ENCODE peak calls at places on chromosomes 7 and 10, in four cellular contexts. One of them, this sample, is unnamed.

GRCh38 chr10:42864575-42864974 is 82.0 kb downstream of the BMS1 start:
- DNase-seq in K562: no peak
- DNase-seq in GM12878: no peak
- DNase-seq in H1: no peak
- DNase-seq in this sample: peak; percentile 41

GRCh38 chr7:157750291-157750690 is 413.5 kb downstream of the DNAJB6 start:
- DNase-seq in K562: no peak
- DNase-seq in GM12878: no peak
- DNase-seq in H1: no peak
- DNase-seq in this sample: no peak

GRCh38 chr7:2362385-2363088 is 7.9 kb downstream of the EIF3B start:
- DNase-seq in GM12878: no peak
- DNase-seq in H1: no peak
- DNase-seq in K562: peak; percentile 8
- DNase-seq in this sample: no peak

GRCh38 chr7:39228946-39229345 is 251.2 kb downstream of the POU6F2 start:
- DNase-seq in GM12878: no peak
- DNase-seq in K562: no peak
- DNase-seq in H1: no peak
- DNase-seq in this sample: no peak

GRCh38 chr10:73414230-73414981 is 548 bp upstream of the ANXA7 start:
- DNase-seq in K562: no peak
- DNase-seq in GM12878: no peak
- DNase-seq in H1: no peak
- DNase-seq in this sample: no peak

GRCh38 chr7:24825931-24826661 is 68.8 kb upstream of the GSDME start:
- DNase-seq in K562: peak; percentile 53
- DNase-seq in GM12878: no peak
- DNase-seq in H1: no peak
- DNase-seq in this sample: no peak

GRCh38 chr10:115624448-115624847 is 531.3 kb downstream of the ATRNL1 start:
- DNase-seq in H1: no peak
- DNase-seq in K562: no peak
- DNase-seq in GM12878: no peak
- DNase-seq in this sample: no peak

GRCh38 chr7:130627775-130628174 is 40.8 kb downstream of the COPG2 start:
- DNase-seq in H1: no peak
- DNase-seq in GM12878: no peak
- DNase-seq in K562: no peak
- DNase-seq in this sample: no peak

GRCh38 chr10:75165684-75166622 is 44.6 kb upstream of the VDAC2 start:
- DNase-seq in GM12878: peak; percentile 62
- DNase-seq in H1: no peak
- DNase-seq in K562: no peak
- DNase-seq in this sample: peak; percentile 23

GRCh38 chr10:119680050-119680449 is 28.9 kb downstream of the BAG3 start:
- DNase-seq in GM12878: no peak
- DNase-seq in H1: no peak
- DNase-seq in K562: no peak
- DNase-seq in this sample: no peak

GRCh38 chr10:78891741-78892140 is 177.0 kb upstream of the ZMIZ1 start:
- DNase-seq in GM12878: no peak
- DNase-seq in K562: no peak
- DNase-seq in H1: peak; percentile 8
- DNase-seq in this sample: no peak

GRCh38 chr10:29627201-29628105 is 7.3 kb downstream of the SVIL start:
- DNase-seq in K562: no peak
- DNase-seq in GM12878: no peak
- DNase-seq in H1: no peak
- DNase-seq in this sample: no peak

GRCh38 chr7:999921-1000593 is 17.1 kb downstream of the CYP2W1 start:
- DNase-seq in GM12878: peak; percentile 32
- DNase-seq in K562: no peak
- DNase-seq in H1: no peak
- DNase-seq in this sample: no peak

DNA sequence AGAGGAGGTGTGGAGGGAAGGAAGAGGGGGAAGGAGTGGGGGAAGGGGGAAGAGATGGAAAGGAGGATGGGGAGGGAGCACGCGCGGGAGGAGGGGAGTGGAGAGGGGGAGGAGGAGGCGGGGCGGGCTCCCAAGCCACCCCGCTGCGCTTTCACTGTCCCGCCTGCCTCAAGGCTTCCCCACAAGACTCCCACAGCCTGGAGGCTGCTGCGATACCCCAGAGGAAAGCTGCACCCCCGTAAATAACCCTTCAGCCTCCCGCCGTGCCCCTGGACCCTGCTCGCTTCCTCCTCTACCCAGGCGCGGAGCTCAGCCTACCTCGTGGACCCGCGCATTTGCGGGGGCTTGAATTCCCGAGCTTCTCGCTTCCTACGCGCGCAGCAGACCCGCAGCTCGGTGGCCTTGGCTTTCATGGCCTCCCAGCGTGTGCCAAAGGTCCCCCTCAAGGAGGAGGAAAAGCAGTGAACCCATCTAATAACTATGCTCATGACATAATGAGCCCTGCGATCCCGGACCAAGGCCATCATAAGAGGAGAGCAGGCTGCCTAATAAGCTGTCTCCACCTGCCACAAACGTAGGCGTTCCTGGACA is at the start of gene C10orf67:
- DNase-seq in H1: peak; percentile 70
- DNase-seq in K562: no peak
- DNase-seq in GM12878: no peak
- DNase-seq in this sample: peak; percentile 79
- TF ChIP-seq NRF1 in H1: no peak
- TF ChIP-seq NRF1 in K562: no peak
- TF ChIP-seq NRF1 in GM12878: no peak
- TF ChIP-seq NRF1 in this sample: no peak

GRCh38 chr7:134903073-134903790 is 83.1 kb upstream of the AGBL3 start:
- DNase-seq in K562: no peak
- DNase-seq in H1: no peak
- DNase-seq in GM12878: no peak
- DNase-seq in this sample: no peak
- TF ChIP-seq NRF1 in K562: no peak
- TF ChIP-seq NRF1 in H1: no peak
- TF ChIP-seq NRF1 in GM12878: no peak
- TF ChIP-seq NRF1 in this sample: no peak

DNA sequence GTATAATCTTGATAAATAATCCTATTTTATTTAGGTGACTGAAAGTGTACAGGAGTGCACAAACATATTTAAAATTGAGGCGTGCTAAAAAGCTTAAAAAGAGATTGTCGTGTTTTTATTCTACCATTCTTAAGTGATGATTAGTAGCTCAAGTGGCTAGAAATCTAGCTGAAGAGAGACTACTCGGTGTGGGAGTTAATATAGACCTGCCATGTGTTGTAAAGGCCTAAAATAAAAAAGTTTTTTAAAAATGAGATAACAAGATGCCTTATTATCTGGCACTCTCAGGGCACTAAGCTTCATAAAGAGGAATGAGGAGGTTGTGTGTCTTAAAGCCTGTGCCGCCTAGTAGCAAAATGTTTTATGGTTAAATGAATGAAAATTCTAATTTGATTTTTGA is 1.7 kb downstream of the CAPZA2 start:
- DNase-seq in K562: no peak
- DNase-seq in H1: no peak
- DNase-seq in GM12878: no peak
- DNase-seq in this sample: no peak
- TF ChIP-seq NRF1 in K562: no peak
- TF ChIP-seq NRF1 in H1: no peak
- TF ChIP-seq NRF1 in GM12878: no peak
- TF ChIP-seq NRF1 in this sample: no peak

GRCh38 chr10:91682912-91683311 is 50.0 kb upstream of the PPP1R3C start:
- DNase-seq in H1: no peak
- DNase-seq in K562: no peak
- DNase-seq in GM12878: no peak
- DNase-seq in this sample: no peak

GRCh38 chr10:91684841-91685240 is 52.0 kb upstream of the PPP1R3C start:
- DNase-seq in K562: no peak
- DNase-seq in H1: no peak
- DNase-seq in GM12878: no peak
- DNase-seq in this sample: no peak

GRCh38 chr10:91681361-91682276 is 48.7 kb upstream of the PPP1R3C start:
- DNase-seq in K562: no peak
- DNase-seq in GM12878: no peak
- DNase-seq in H1: no peak
- DNase-seq in this sample: peak; percentile 45

GRCh38 chr10:91680521-91680920 is 47.6 kb upstream of the PPP1R3C start:
- DNase-seq in H1: no peak
- DNase-seq in GM12878: no peak
- DNase-seq in K562: no peak
- DNase-seq in this sample: no peak

DNA sequence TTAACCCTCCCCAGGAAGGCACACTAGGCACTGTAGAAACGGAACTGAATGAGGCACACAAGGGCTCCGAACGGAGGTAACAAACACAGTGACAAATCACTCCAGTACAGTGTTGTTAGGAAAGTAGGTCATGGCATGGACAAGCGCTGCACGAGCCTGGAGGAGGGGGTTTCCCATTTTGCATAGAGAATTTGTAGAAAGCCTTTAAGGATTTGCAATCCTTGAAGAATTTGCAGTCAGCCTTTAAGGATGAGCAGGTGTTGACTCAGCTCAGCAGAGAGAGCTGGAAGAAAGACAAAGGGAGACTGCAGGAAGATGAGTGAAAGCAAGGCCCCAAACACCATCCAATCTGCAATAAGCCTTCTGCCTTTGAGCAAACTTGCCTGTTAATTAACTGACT is 51.1 kb upstream of the PPP1R3C start:
- DNase-seq in H1: no peak
- DNase-seq in K562: no peak
- DNase-seq in GM12878: no peak
- DNase-seq in this sample: no peak
- TF ChIP-seq NRF1 in H1: no peak
- TF ChIP-seq NRF1 in K562: no peak
- TF ChIP-seq NRF1 in GM12878: no peak
- TF ChIP-seq NRF1 in this sample: no peak

DNA sequence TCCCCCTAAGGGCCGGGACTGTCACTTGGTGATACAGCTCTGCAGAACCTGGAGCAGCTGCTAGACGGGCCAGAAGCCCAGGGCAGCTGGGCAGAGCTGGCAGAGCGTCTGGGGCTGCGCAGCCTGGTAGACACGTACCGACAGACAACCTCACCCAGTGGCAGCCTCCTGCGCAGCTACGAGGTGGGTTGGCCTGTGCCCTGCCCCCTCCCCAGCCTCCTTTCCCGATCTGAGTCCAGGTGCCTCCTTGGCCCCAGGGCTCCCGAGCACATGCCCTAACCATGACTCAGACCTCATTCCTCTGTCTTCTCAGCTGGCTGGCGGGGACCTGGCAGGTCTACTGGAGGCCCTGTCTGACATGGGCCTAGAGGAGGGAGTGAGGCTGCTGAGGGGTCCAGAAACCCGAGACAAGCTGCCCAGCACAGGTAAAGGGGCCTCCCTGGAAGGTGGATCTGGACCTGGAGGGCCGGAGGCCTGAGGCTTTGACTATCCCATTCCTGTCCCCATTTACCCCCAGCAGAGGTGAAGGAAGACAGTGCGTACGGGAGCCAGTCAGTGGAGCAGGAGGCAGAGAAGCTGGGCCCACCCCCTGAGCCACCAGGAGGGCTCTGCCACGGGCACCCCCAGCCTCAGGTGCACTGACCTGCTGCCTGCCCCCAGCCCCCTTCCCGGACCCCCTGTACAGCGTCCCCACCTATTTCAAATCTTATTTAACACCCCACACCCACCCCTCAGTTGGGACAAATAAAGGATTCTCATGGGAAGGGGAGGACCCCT is 6.4 kb downstream of the NFKB2 start:
- DNase-seq in K562: no peak
- DNase-seq in GM12878: no peak
- DNase-seq in H1: no peak
- DNase-seq in this sample: no peak
- TF ChIP-seq NRF1 in K562: no peak
- TF ChIP-seq NRF1 in GM12878: no peak
- TF ChIP-seq NRF1 in H1: no peak
- TF ChIP-seq NRF1 in this sample: no peak

GRCh38 chr7:132386249-132386681 is 190.0 kb downstream of the PLXNA4 start:
- DNase-seq in K562: no peak
- DNase-seq in GM12878: no peak
- DNase-seq in H1: no peak
- DNase-seq in this sample: peak; percentile 72
- TF ChIP-seq NRF1 in K562: no peak
- TF ChIP-seq NRF1 in GM12878: no peak
- TF ChIP-seq NRF1 in H1: no peak
- TF ChIP-seq NRF1 in this sample: no peak

GRCh38 chr7:125526092-125526491 is 596.5 kb upstream of the POT1 start:
- DNase-seq in GM12878: no peak
- DNase-seq in K562: no peak
- DNase-seq in H1: no peak
- DNase-seq in this sample: no peak
- TF ChIP-seq NRF1 in GM12878: no peak
- TF ChIP-seq NRF1 in K562: no peak
- TF ChIP-seq NRF1 in H1: no peak
- TF ChIP-seq NRF1 in this sample: no peak

GRCh38 chr7:27921081-27921836 is 181.3 kb downstream of the TAX1BP1 start:
- DNase-seq in GM12878: peak; percentile 48
- DNase-seq in H1: no peak
- DNase-seq in K562: peak; percentile 10
- DNase-seq in this sample: peak; percentile 73
- TF ChIP-seq NRF1 in GM12878: no peak
- TF ChIP-seq NRF1 in H1: no peak
- TF ChIP-seq NRF1 in K562: no peak
- TF ChIP-seq NRF1 in this sample: no peak